ENCODE peak calls at places on chromosomes 2 and 18, in nine cellular contexts. K is upper lobe of left lung, X is ovary, O is HepG2, N is stomach, P is A549, D is tibial nerve, T is K562, F is GM12878. A is an unnamed sample.

GRCh38 chr2:150255528-150255927 is 231.9 kb downstream of the RND3 start:
- DNase-seq in K (no peak), X (no peak), O (no peak), N (no peak), P (no peak), D (no peak), T (no peak), F (no peak), A (no peak)

GRCh38 chr2:162058973-162059668 is 14.9 kb downstream of the DPP4 start:
- DNase-seq in K (peak), X (no peak), O (no peak), N (no peak), P (no peak), D (no peak), T (no peak), F (peak), A (no peak)

GRCh38 chr2:24015562-24016375 is 5.9 kb downstream of the MFSD2B start:
- DNase-seq in K (no peak), X (no peak), O (peak), N (no peak), P (peak), D (no peak), T (no peak), F (no peak), A (no peak)

GRCh38 chr2:216485745-216486144 is 12.9 kb upstream of the RPL37A start:
- DNase-seq in K (no peak), X (no peak), O (no peak), N (no peak), P (no peak), D (no peak), T (no peak), F (no peak), A (no peak)

GRCh38 chr2:237154050-237154638 is 68.5 kb downstream of the COPS8 start:
- DNase-seq in K (no peak), X (no peak), O (peak), N (peak), P (peak), D (no peak), T (peak), F (no peak), A (no peak)

GRCh38 chr2:141137121-141137693 is 993.6 kb downstream of the LRP1B start:
- DNase-seq in K (no peak), X (no peak), O (no peak), N (no peak), P (no peak), D (no peak), T (no peak), F (no peak), A (no peak)

GRCh38 chr2:8229546-8229986 is 452.3 kb upstream of the ID2 start:
- DNase-seq in K (peak), X (peak), O (peak), N (peak), P (peak), D (peak), T (peak), F (no peak), A (peak)

GRCh38 chr2:205754924-205755321 is 72.6 kb downstream of the NRP2 start:
- DNase-seq in K (no peak), X (no peak), O (peak), N (no peak), P (peak), D (peak), T (peak), F (no peak), A (peak)

GRCh38 chr18:42028232-42028832 is 73.3 kb downstream of the PIK3C3 start:
- DNase-seq in K (no peak), X (no peak), O (peak), N (no peak), P (peak), D (no peak), T (peak), F (no peak), A (no peak)

GRCh38 chr2:177543007-177543760 is 150.6 kb downstream of the AGPS start:
- DNase-seq in K (no peak), X (peak), O (no peak), N (no peak), P (no peak), D (peak), T (no peak), F (no peak), A (no peak)

GRCh38 chr2:11576398-11576797 is 42.6 kb downstream of the GREB1 start:
- DNase-seq in K (no peak), X (peak), O (no peak), N (no peak), P (no peak), D (no peak), T (no peak), F (no peak), A (no peak)

GRCh38 chr2:27130396-27130795 is 4.0 kb downstream of the PREB start:
- DNase-seq in K (no peak), X (no peak), O (no peak), N (no peak), P (no peak), D (no peak), T (no peak), F (no peak), A (no peak)

GRCh38 chr2:151111599-151112278 is 149.9 kb downstream of the RBM43 start:
- DNase-seq in K (no peak), X (no peak), O (no peak), N (no peak), P (peak), D (no peak), T (no peak), F (no peak), A (no peak)

GRCh38 chr2:234493117-234493516 is 3.8 kb downstream of the ARL4C start:
- DNase-seq in K (no peak), X (no peak), O (no peak), N (no peak), P (no peak), D (no peak), T (no peak), F (no peak), A (no peak)

GRCh38 chr2:10405441-10405840 is 42.7 kb downstream of the ODC1 start:
- DNase-seq in K (peak), X (peak), O (no peak), N (no peak), P (peak), D (no peak), T (no peak), F (no peak), A (peak)

GRCh38 chr2:11012131-11012693 is 100.5 kb downstream of the KCNF1 start:
- DNase-seq in K (peak), X (no peak), O (no peak), N (no peak), P (no peak), D (no peak), T (no peak), F (no peak), A (no peak)

GRCh38 chr2:154125900-154126299 is 254.2 kb downstream of the GALNT13 start:
- DNase-seq in K (no peak), X (no peak), O (no peak), N (no peak), P (no peak), D (no peak), T (no peak), F (no peak), A (no peak)

GRCh38 chr18:73924316-73924715 is 223.3 kb downstream of the FBXO15 start:
- DNase-seq in K (no peak), X (no peak), O (no peak), N (no peak), P (no peak), D (no peak), T (no peak), F (no peak), A (no peak)

GRCh38 chr2:67304300-67304890 is 92.7 kb upstream of the ETAA1 start:
- DNase-seq in K (no peak), X (no peak), O (no peak), N (no peak), P (no peak), D (no peak), T (no peak), F (no peak), A (no peak)

GRCh38 chr2:187091664-187092063 is 242.7 kb upstream of the ZSWIM2 start:
- DNase-seq in K (no peak), X (no peak), O (no peak), N (no peak), P (no peak), D (no peak), T (no peak), F (no peak), A (no peak)

GRCh38 chr2:42967959-42968674 is 175.7 kb upstream of the HAAO start:
- DNase-seq in K (peak), X (peak), O (no peak), N (no peak), P (no peak), D (peak), T (peak), F (no peak), A (no peak)

GRCh38 chr18:59950215-59950944 is 50.6 kb downstream of the PMAIP1 start:
- DNase-seq in K (no peak), X (no peak), O (no peak), N (no peak), P (no peak), D (no peak), T (no peak), F (no peak), A (no peak)

GRCh38 chr2:224922142-224922727 is 120.0 kb downstream of the DOCK10 start:
- DNase-seq in K (no peak), X (no peak), O (no peak), N (no peak), P (no peak), D (no peak), T (no peak), F (peak), A (no peak)

GRCh38 chr2:214830794-214831346 is 21.4 kb upstream of the BARD1 start:
- DNase-seq in K (no peak), X (no peak), O (peak), N (no peak), P (peak), D (no peak), T (no peak), F (no peak), A (no peak)

GRCh38 chr2:136863468-136863867 is 98.1 kb downstream of the THSD7B start:
- DNase-seq in K (no peak), X (no peak), O (no peak), N (no peak), P (no peak), D (no peak), T (no peak), F (no peak), A (no peak)

GRCh38 chr2:8030694-8031303 is 651.1 kb upstream of the ID2 start:
- DNase-seq in K (no peak), X (no peak), O (no peak), N (no peak), P (no peak), D (no peak), T (no peak), F (no peak), A (no peak)

DNA sequence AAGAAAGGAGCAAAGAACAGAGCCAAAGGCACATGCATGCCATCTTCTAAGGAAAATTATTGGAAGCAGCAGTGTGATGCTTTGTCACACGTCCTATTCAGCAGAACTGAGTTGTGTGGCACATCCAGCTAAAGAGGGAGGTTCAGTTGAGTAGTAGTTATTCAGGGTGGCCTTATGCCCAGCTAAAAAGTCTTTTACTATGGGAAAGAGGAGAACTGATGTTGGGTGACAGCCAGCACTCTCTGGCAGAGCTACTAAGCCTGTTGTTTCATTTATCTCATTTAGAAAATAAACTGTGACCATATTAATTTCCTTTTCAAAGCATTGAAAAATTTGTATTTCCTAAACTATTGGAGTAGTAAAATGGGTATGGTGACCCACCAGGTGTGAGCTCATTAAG is 18.5 kb downstream of the ITGA6 start:
- DNase-seq in K (no peak), X (no peak), O (no peak), N (no peak), P (no peak), D (no peak), T (no peak), F (no peak), A (no peak)
- TF ChIP-seq EP300 in K (no peak), X (no peak), O (no peak), N (no peak), P (no peak), D (no peak), T (no peak), F (no peak), A (no peak)

DNA sequence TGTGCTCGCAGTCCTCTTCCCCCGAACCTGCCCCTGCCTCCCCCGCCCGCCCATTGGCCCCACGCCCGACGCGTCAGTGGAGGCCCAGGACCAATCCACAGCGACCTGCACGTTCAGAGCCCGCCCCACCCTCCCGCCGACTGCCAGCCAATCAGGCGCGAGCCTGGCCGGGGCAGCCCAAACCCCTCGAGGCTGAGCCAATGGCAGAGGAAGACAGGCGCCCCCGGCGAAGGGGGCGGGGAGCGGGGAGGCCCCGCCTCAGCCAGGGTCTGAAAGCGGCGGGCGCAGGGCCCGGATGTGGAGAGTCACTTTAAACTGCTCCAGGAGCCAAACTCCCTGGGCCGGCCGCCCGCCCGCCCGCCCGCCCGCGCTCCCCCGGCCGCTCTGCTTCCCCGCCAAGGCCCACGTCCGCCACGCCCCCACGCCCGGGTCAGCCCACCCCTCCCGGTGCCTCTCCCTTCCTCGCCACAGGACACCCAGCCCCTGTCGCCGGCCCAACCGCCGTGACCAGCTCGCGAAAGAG is 520 bp downstream of the SAP130 start:
- DNase-seq in K (peak), X (peak), O (peak), N (peak), P (peak), D (peak), T (peak), F (peak), A (peak)
- TF ChIP-seq POLR2A in K (no peak), X (no peak), O (peak), N (no peak), P (no peak), D (no peak), T (no peak), F (no peak), A (no peak)

GRCh38 chr18:34818069-34818468 is 108.0 kb downstream of the DTNA start:
- DNase-seq in K (no peak), X (no peak), O (no peak), N (no peak), P (no peak), D (no peak), T (no peak), F (no peak), A (no peak)
- TF ChIP-seq EP300 in K (no peak), X (no peak), O (no peak), N (no peak), P (no peak), D (no peak), T (no peak), F (no peak), A (no peak)

GRCh38 chr2:241997017-241997416 is 127.5 kb downstream of the RTP5 start:
- DNase-seq in K (no peak), X (no peak), O (no peak), N (peak), P (no peak), D (no peak), T (no peak), F (no peak), A (peak)
- TF ChIP-seq POLR2A in K (no peak), X (no peak), O (no peak), N (no peak), P (no peak), D (no peak), T (no peak), F (no peak), A (no peak)

DNA sequence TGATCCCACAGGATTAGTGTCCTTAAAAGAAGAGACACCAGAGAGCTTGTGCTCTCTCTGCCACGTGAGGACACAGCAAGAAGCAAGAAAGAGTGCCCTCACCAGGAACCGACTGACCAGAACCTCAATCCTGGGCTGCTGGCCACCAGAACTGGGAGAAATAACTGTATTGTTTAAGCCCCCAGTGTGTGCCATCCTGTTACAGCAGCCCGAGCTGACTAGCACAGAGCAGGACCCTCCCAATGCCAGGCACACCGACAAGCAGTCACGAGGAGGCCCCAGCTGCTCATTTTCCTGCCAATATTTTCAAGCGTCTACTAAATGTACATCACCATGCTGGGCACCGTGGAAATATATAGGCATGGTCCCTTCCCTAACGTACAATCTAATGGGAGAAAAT is 17.1 kb downstream of the FAM178B start:
- DNase-seq in K (no peak), X (no peak), O (no peak), N (no peak), P (no peak), D (no peak), T (no peak), F (no peak), A (no peak)
- TF ChIP-seq EP300 in K (no peak), X (no peak), O (no peak), N (no peak), P (no peak), D (no peak), T (no peak), F (no peak), A (no peak)

GRCh38 chr2:176122633-176123482 is at the start of gene HOXD9:
- DNase-seq in K (no peak), X (peak), O (no peak), N (no peak), P (no peak), D (peak), T (no peak), F (no peak), A (peak)
- TF ChIP-seq POLR2A in K (no peak), X (peak), O (no peak), N (no peak), P (no peak), D (no peak), T (no peak), F (no peak), A (peak)

GRCh38 chr2:222844323-222844722 is 16.5 kb upstream of the ACSL3 start:
- DNase-seq in K (peak), X (no peak), O (no peak), N (no peak), P (peak), D (no peak), T (no peak), F (no peak), A (no peak)
- TF ChIP-seq EP300 in K (no peak), X (no peak), O (no peak), N (no peak), P (no peak), D (no peak), T (no peak), F (no peak), A (no peak)

GRCh38 chr2:112275314-112275886 is at the start of gene ZC3H6:
- DNase-seq in K (peak), X (peak), O (peak), N (peak), P (peak), D (peak), T (peak), F (peak), A (peak)
- TF ChIP-seq POLR2A in K (peak), X (peak), O (peak), N (peak), P (peak), D (peak), T (peak), F (peak), A (peak)

GRCh38 chr2:3244486-3244885 is 133.1 kb downstream of the EIPR1 start:
- DNase-seq in K (no peak), X (no peak), O (no peak), N (no peak), P (no peak), D (no peak), T (no peak), F (no peak), A (no peak)

GRCh38 chr2:3243804-3244203 is 133.8 kb downstream of the EIPR1 start:
- DNase-seq in K (no peak), X (no peak), O (no peak), N (no peak), P (no peak), D (no peak), T (no peak), F (no peak), A (no peak)

GRCh38 chr2:3238951-3239841 is 138.4 kb downstream of the EIPR1 start:
- DNase-seq in K (no peak), X (no peak), O (no peak), N (no peak), P (no peak), D (no peak), T (no peak), F (no peak), A (no peak)

GRCh38 chr2:3242747-3243369 is 134.8 kb downstream of the EIPR1 start:
- DNase-seq in K (no peak), X (no peak), O (no peak), N (no peak), P (no peak), D (peak), T (no peak), F (peak), A (no peak)

GRCh38 chr2:3241971-3242746 is 135.5 kb downstream of the EIPR1 start:
- DNase-seq in K (no peak), X (no peak), O (no peak), N (no peak), P (no peak), D (no peak), T (no peak), F (no peak), A (no peak)
- TF ChIP-seq EP300 in K (no peak), X (no peak), O (no peak), N (no peak), P (no peak), D (no peak), T (no peak), F (no peak), A (no peak)

A was measured in transverse colon.